ENCODE peak calls at places on chromosomes 12 and 14, in six cellular contexts. X, U, Z, D, R and G are unnamed samples.

GRCh38 chr12:79635676-79636075 is 55.1 kb downstream of the PAWR start:
- DNase-seq in X (no peak), U (no peak), Z (no peak), D (no peak), R (no peak), G (no peak)

GRCh38 chr12:131872154-131873046 is 22.0 kb upstream of the ULK1 start:
- DNase-seq in X (no peak), U (peak; percentile 77), Z (no peak), D (peak; percentile 76), R (no peak), G (peak; percentile 78)

GRCh38 chr12:77946541-77947021 is 115.9 kb downstream of the NAV3 start:
- DNase-seq in X (no peak), U (no peak), Z (no peak), D (no peak), R (no peak), G (no peak)

GRCh38 chr12:14643247-14643646 is 53.2 kb downstream of the GUCY2C start:
- DNase-seq in X (no peak), U (no peak), Z (no peak), D (no peak), R (peak; percentile 14), G (no peak)

GRCh38 chr14:34983148-34983760 is 462 bp downstream of the SRP54 start:
- DNase-seq in X (no peak), U (no peak), Z (no peak), D (no peak), R (no peak), G (no peak)

GRCh38 chr12:55957106-55957859 is 8.6 kb downstream of the PMEL start:
- DNase-seq in X (no peak), U (no peak), Z (peak; percentile 79), D (peak; percentile 47), R (no peak), G (peak; percentile 57)

GRCh38 chr12:5003025-5003666 is 40.5 kb upstream of the KCNA5 start:
- DNase-seq in X (no peak), U (peak; percentile 43), Z (peak; percentile 62), D (peak; percentile 26), R (peak; percentile 45), G (no peak)

GRCh38 chr12:64912501-64912900 is 88.1 kb downstream of the TBC1D30 start:
- DNase-seq in X (no peak), U (no peak), Z (no peak), D (no peak), R (no peak), G (no peak)

GRCh38 chr14:32932921-32933622 is 5.6 kb upstream of the NPAS3 start:
- DNase-seq in X (no peak), U (no peak), Z (no peak), D (no peak), R (no peak), G (no peak)

GRCh38 chr12:45191239-45191638 is 24.7 kb upstream of the ANO6 start:
- DNase-seq in X (no peak), U (no peak), Z (no peak), D (no peak), R (peak; percentile 35), G (no peak)

GRCh38 chr12:28177862-28178261 is 12.4 kb upstream of the CCDC91 start:
- DNase-seq in X (no peak), U (no peak), Z (no peak), D (no peak), R (no peak), G (no peak)

GRCh38 chr14:65035049-65035448 is 48.4 kb downstream of the FNTB start:
- DNase-seq in X (no peak), U (no peak), Z (peak; percentile 72), D (no peak), R (peak; percentile 53), G (peak; percentile 78)

DNA sequence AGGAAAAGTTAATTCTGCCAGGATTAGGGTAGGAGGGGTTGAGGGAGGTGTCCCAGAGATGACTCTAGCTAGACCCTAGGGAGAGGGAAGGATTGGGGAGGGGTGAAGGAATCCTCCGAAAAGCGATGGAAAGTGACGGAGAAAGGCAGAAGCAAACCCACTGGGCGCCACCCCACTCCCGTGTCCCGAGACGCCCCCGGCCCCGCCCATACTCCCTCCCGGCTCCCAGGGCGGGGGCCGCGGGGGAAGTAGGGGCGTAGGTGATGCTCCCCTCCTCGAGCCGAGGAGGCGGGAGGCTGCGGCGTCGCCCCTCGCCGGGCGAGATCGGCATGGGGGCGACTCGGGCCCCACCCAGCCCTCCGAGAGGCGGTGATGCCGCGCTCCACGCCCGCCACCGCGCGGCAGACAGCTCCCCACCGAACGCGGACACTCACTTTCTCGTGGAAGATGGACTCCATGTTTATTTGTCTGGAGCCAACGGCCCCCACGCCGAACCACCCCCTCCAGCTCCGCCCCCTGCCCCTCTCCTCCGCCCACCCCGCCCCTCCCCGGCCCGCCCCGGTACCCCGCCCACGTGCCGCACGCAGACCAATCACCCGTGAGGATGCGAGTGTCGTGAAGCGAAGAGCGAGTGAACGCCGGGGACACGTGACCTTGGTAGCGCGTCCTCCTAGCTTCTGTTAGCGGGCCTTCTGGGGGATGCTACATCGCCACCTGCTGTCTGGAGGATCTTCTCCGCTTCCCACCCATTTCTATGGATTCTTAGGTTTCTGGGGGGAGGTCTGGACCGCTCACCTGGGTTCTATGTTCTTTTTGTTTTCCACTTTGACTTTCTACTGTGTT is at the start of gene ATXN3:
- DNase-seq in X (peak; percentile 98), U (peak; percentile 97), Z (peak; percentile 97), D (peak; percentile 97), R (peak; percentile 96), G (peak; percentile 98)
- TF ChIP-seq POLR2AphosphoS5 in X (peak; percentile 84), U (peak; percentile 82), Z (peak; percentile 70), D (peak; percentile 75), R (peak; percentile 83), G (peak; percentile 66)

GRCh38 chr12:95253386-95253785 is 35.8 kb downstream of the VEZT start:
- DNase-seq in X (no peak), U (no peak), Z (no peak), D (no peak), R (no peak), G (no peak)

GRCh38 chr12:95248604-95249355 is 31.2 kb downstream of the VEZT start:
- DNase-seq in X (no peak), U (no peak), Z (no peak), D (no peak), R (peak; percentile 18), G (no peak)

GRCh38 chr12:95244350-95244749 is 26.7 kb downstream of the VEZT start:
- DNase-seq in X (no peak), U (no peak), Z (no peak), D (no peak), R (no peak), G (no peak)

GRCh38 chr12:95243497-95244183 is 26.0 kb downstream of the VEZT start:
- DNase-seq in X (no peak), U (no peak), Z (no peak), D (no peak), R (no peak), G (no peak)

GRCh38 chr12:95248095-95248494 is 30.5 kb downstream of the VEZT start:
- DNase-seq in X (no peak), U (no peak), Z (no peak), D (no peak), R (no peak), G (no peak)
- H3K36me3 ChIP-seq in X (peaks cover 5% of the 10 kb centered on the region), U (no peaks in the 10 kb centered on the region), Z (peaks cover 1% of the 10 kb centered on the region), D (peaks cover 4% of the 10 kb centered on the region), R (peaks cover 2% of the 10 kb centered on the region), G (no peaks in the 10 kb centered on the region)

DNA sequence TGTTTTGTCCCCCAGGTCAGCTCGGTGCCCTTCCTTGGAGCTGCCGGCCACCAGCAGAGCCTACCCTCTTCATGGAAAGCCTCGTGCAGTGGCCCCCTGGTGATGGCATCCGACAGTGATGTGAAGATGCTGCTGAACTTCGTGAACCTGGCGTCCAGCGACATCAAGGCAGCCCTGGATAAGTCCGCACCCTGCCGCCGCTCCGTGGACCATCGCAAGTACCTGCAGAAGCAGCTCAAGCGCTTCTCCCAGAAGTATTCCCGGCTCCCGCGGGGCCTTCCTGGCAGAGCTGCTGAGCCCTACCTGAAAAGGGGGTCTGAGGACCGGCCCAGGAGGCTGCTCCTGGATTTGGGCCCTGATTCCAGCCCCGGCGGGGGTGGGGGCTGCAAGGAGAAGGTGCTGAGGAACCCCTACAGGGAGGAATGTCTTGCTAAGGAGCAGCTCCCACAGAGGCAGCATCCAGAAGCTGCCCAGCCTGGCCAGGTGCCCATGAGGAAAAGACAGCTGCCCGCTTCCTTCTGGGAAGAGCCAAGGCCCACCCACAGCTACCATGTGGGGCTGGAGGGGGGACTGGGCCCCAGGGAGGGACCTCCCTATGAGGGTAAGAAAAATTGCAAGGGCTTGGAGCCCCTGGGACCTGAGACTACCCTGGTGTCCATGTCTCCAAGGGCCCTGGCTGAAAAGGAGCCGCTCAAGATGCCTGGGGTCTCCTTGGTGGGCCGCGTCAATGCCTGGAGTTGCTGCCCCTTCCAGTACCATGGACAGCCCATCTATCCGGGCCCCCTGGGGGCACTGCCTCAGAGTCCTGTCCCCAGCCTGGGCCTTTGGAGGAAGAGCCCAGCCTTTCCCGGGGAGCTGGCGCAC is 1.3 kb downstream of the FAM181A start:
- DNase-seq in X (no peak), U (no peak), Z (no peak), D (no peak), R (no peak), G (no peak)
- TF ChIP-seq POLR2AphosphoS5 in X (no peak), U (no peak), Z (no peak), D (no peak), R (no peak), G (no peak)

GRCh38 chr12:124425667-124426066 is 130.8 kb downstream of the RFLNA start:
- DNase-seq in X (no peak), U (no peak), Z (no peak), D (no peak), R (no peak), G (no peak)

GRCh38 chr12:124422142-124422569 is 127.3 kb downstream of the RFLNA start:
- DNase-seq in X (no peak), U (no peak), Z (peak; percentile 77), D (peak; percentile 91), R (no peak), G (peak; percentile 76)

GRCh38 chr12:124423683-124424515 is 129.0 kb downstream of the RFLNA start:
- DNase-seq in X (no peak), U (no peak), Z (no peak), D (no peak), R (no peak), G (no peak)

GRCh38 chr12:124422570-124423523 is 128.0 kb downstream of the RFLNA start:
- DNase-seq in X (peak; percentile 98), U (peak; percentile 84), Z (peak; percentile 92), D (peak; percentile 88), R (peak; percentile 90), G (peak; percentile 96)

DNA sequence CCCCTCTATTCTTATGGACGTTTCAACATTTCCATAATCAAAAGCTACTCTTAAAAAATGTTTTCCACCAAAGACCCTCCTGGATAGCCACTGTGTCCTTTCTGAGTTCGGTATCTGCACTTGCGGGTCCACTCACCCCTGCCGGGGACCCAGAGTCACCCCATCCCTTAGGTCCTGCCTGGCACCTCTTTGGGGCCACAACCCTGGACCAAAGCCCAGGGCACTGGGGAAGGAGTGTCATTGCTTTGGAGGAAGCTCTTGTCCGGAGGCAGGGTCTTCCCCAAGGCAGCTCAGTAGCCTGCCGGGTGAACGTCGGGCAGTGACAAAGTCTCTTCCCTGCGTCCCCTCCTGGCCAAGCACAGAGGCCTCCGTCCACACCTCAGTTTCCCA is 129.6 kb downstream of the RFLNA start:
- DNase-seq in X (no peak), U (no peak), Z (no peak), D (no peak), R (no peak), G (no peak)
- H3K36me3 ChIP-seq in X (peaks cover 26% of the 10 kb centered on the region), U (peaks cover 20% of the 10 kb centered on the region), Z (peaks cover 26% of the 10 kb centered on the region), D (no peaks in the 10 kb centered on the region), R (peaks cover 17% of the 10 kb centered on the region), G (peaks cover 23% of the 10 kb centered on the region)